ENCODE peak calls at places on chromosome 21, in nine cellular contexts. K is MM.1S, J is OCI-LY7, N is HCT116, H is neural progenitor cell, I is GM23338, G is SK-N-SH, C is GM23248, F is PC-3. D is an unnamed sample.

GRCh38 chr21:40300300-40300699 is 433.1 kb downstream of the PCP4 start:
- DNase-seq in C (no peak), I (no peak), H (peak; percentile 26), G (no peak), J (no peak), K (no peak), N (no peak), F (no peak), D (peak; percentile 8)

GRCh38 chr21:37165606-37166005 is 92.6 kb downstream of the TTC3 start:
- DNase-seq in I (no peak), K (no peak), J (no peak), G (no peak), H (no peak), F (no peak), N (no peak), C (peak; percentile 6), D (no peak)

GRCh38 chr21:26148071-26148470 is 22.5 kb downstream of the APP start:
- DNase-seq in H (peak; percentile 73), G (no peak), J (no peak), K (no peak), I (peak; percentile 90), F (no peak), C (no peak), N (no peak), D (no peak)

GRCh38 chr21:36974851-36975192 is 8.4 kb upstream of the HLCS start:
- DNase-seq in F (no peak), I (no peak), J (no peak), N (no peak), C (no peak), G (no peak), H (no peak), K (no peak), D (no peak)

GRCh38 chr21:20968391-20968790 is 29.8 kb upstream of the NCAM2 start:
- DNase-seq in C (no peak), F (no peak), N (no peak), G (no peak), K (no peak), I (no peak), H (no peak), J (no peak), D (no peak)

GRCh38 chr21:26451014-26451740 is 121.9 kb downstream of the CYYR1 start:
- DNase-seq in J (no peak), H (no peak), I (no peak), F (no peak), N (no peak), G (no peak), K (no peak), C (peak; percentile 41), D (no peak)

GRCh38 chr21:17660862-17661261 is 48.2 kb upstream of the BTG3 start:
- DNase-seq in G (no peak), H (no peak), C (no peak), J (no peak), F (no peak), I (no peak), K (no peak), N (no peak), D (no peak)

GRCh38 chr21:17463441-17463840 is 49.4 kb upstream of the CXADR start:
- DNase-seq in H (peak; percentile 64), I (no peak), C (peak; percentile 99), K (no peak), N (no peak), J (no peak), F (no peak), G (no peak), D (peak; percentile 69)

GRCh38 chr21:31117046-31117916 is 79.0 kb upstream of the KRTAP19-8 start:
- DNase-seq in C (peak; percentile 95), F (peak; percentile 94), J (no peak), K (no peak), I (no peak), H (no peak), G (no peak), N (peak; percentile 50), D (peak; percentile 50)

GRCh38 chr21:27586986-27587385 is 620.1 kb upstream of the ADAMTS5 start:
- DNase-seq in I (no peak), F (no peak), H (no peak), K (no peak), J (no peak), N (no peak), G (no peak), C (peak; percentile 77), D (no peak)

GRCh38 chr21:29904359-29905282 is 35.2 kb downstream of the GRIK1 start:
- DNase-seq in N (no peak), K (no peak), J (no peak), G (no peak), H (no peak), C (peak; percentile 38), I (peak; percentile 17), F (peak; percentile 24), D (no peak)

GRCh38 chr21:41235214-41235613 is 67.3 kb downstream of the BACE2 start:
- DNase-seq in F (no peak), K (no peak), I (no peak), C (no peak), G (no peak), J (no peak), N (no peak), H (no peak), D (no peak)

GRCh38 chr21:17818158-17819113 is 720 bp downstream of the C21orf91 start:
- DNase-seq in C (peak; percentile 62), J (peak; percentile 78), I (peak; percentile 76), G (peak; percentile 8), K (peak; percentile 56), N (no peak), F (peak; percentile 56), H (peak; percentile 76), D (peak; percentile 62)

GRCh38 chr21:24869862-24870261 is 737.4 kb downstream of the MRPL39 start:
- DNase-seq in J (no peak), C (no peak), G (no peak), K (no peak), N (no peak), F (no peak), I (no peak), H (no peak), D (no peak)
- H3K4me1 ChIP-seq in J (no peaks in the 10 kb centered on the region), C (no peaks in the 10 kb centered on the region), G (no peaks in the 10 kb centered on the region), K (no peaks in the 10 kb centered on the region), N (no peaks in the 10 kb centered on the region), F (no peaks in the 10 kb centered on the region), I (no peaks in the 10 kb centered on the region), H (no peaks in the 10 kb centered on the region), D (no peaks in the 10 kb centered on the region)

GRCh38 chr21:15209224-15209623 is 144.4 kb upstream of the NRIP1 start:
- DNase-seq in N (no peak), F (peak; percentile 58), I (no peak), J (no peak), G (no peak), C (no peak), H (no peak), K (no peak), D (no peak)
- TF ChIP-seq EZH2phosphoT487 in N (no peak), F (no peak), I (no peak), J (no peak), G (no peak), C (no peak), H (no peak), K (no peak), D (no peak)

GRCh38 chr21:15058718-15059316 is 6.0 kb downstream of the NRIP1 start:
- DNase-seq in N (peak; percentile 32), J (no peak), C (peak; percentile 89), I (peak; percentile 32), G (no peak), K (peak; percentile 5), H (no peak), F (peak; percentile 88), D (peak; percentile 44)
- H3K4me1 ChIP-seq in N (peaks cover 32% of the 10 kb centered on the region), J (no peaks in the 10 kb centered on the region), C (peaks cover 77% of the 10 kb centered on the region), I (peaks cover 53% of the 10 kb centered on the region), G (no peaks in the 10 kb centered on the region), K (no peaks in the 10 kb centered on the region), H (peaks cover 56% of the 10 kb centered on the region), F (peaks cover 76% of the 10 kb centered on the region), D (peaks cover 61% of the 10 kb centered on the region)

DNA sequence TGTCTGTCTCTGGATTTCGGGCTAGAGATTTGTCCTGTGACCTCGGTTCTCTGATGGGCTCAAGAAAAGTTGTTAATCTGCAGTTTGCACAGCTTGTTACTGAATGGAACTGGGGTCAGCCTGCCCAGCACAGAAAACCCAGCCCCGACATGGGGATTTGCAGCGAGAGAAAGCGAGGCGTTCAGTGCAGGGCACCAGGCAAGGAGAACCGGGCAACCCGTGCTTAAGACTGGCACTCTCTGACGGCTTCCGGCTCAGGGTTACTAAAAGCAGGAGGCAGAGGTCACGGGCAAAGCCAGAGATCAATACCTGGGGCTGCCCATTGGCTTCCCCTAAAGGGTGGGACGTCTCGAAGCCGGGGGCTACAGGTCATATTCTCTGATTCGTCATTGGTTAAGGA is 29.9 kb upstream of the COL6A1 start:
- DNase-seq in C (no peak), G (no peak), N (no peak), F (no peak), I (no peak), J (no peak), K (no peak), H (no peak), D (no peak)
- TF ChIP-seq EZH2phosphoT487 in C (no peak), G (no peak), N (no peak), F (no peak), I (no peak), J (no peak), K (no peak), H (no peak), D (no peak)

GRCh38 chr21:42238185-42238934 is 19.4 kb downstream of the ABCG1 start:
- DNase-seq in H (no peak), K (no peak), N (no peak), F (no peak), J (peak; percentile 33), C (no peak), G (no peak), I (no peak), D (no peak)

GRCh38 chr21:42236014-42236413 is 17.1 kb downstream of the ABCG1 start:
- DNase-seq in K (no peak), I (no peak), H (no peak), J (no peak), F (no peak), N (no peak), C (no peak), G (no peak), D (no peak)

GRCh38 chr21:42236693-42237092 is 17.8 kb downstream of the ABCG1 start:
- DNase-seq in K (peak; percentile 26), I (no peak), F (no peak), G (no peak), C (no peak), J (peak; percentile 40), H (no peak), N (no peak), D (no peak)

GRCh38 chr21:42237577-42237976 is 18.6 kb downstream of the ABCG1 start:
- DNase-seq in F (no peak), K (no peak), C (no peak), G (no peak), H (no peak), J (peak; percentile 36), I (no peak), N (no peak), D (no peak)

DNA sequence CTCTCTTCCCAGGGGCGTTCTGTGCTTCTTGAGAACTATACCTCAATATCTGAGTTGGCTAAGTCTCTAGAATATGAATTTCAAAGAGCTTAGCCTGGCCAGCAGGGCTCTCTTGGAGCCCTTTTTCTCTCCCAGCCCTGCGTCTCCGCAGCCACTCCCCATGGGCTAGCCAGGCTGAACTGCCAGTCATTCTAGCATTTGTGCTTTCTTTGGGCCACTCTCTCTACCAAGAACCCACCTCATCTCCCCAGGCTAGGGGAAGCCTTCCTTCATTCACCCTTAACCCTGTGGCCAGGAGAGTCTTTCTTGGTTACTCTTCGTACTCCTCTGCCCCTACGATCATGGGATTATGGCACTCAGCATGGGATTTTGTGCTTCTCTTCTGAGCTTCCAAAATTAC is 18.2 kb downstream of the ABCG1 start:
- DNase-seq in H (no peak), C (no peak), K (no peak), N (no peak), J (no peak), G (no peak), F (no peak), I (no peak), D (no peak)
- H3K4me1 ChIP-seq in H (peaks cover 47% of the 10 kb centered on the region), C (peaks cover 3% of the 10 kb centered on the region), K (peaks cover 50% of the 10 kb centered on the region), N (peaks cover 33% of the 10 kb centered on the region), J (peaks cover 95% of the 10 kb centered on the region), G (peaks cover 8% of the 10 kb centered on the region), F (peaks cover 16% of the 10 kb centered on the region), I (peaks cover 19% of the 10 kb centered on the region), D (peaks cover 42% of the 10 kb centered on the region)